ENCODE peak calls at places on chromosomes 11 and 22, in six cellular contexts. A is activated T-cell treated with anti-CD3 and anti-CD28 coated beads for 48 hours; O is upper lobe of right lung; V is memory B cell; U is CD4-positive, alpha-beta memory T cell; T is NCI-H524. R is an unnamed sample.
A peak's percentile ranks its signal among the peaks of the same experiment; 100 is the strongest.

GRCh38 chr11:70616938-70617674 is 218.8 kb downstream of the CTTN start:
- DNase-seq in V (no peak), A (no peak), T (no peak), O (no peak), U (no peak), R (peak; percentile 26)

GRCh38 chr11:114060402-114061052 is 1.0 kb downstream of the ZBTB16 start:
- DNase-seq in O (peak; percentile 76), V (no peak), U (no peak), T (no peak), A (no peak), R (peak; percentile 58)

GRCh38 chr22:40024201-40025061 is 29.7 kb downstream of the FAM83F start:
- DNase-seq in O (peak; percentile 86), V (peak; percentile 59), A (peak; percentile 49), T (peak; percentile 46), U (peak; percentile 48), R (peak; percentile 82)

GRCh38 chr22:33579448-33580093 is 340.7 kb downstream of the LARGE1 start:
- DNase-seq in U (no peak), A (peak; percentile 7), O (no peak), T (peak; percentile 9), V (peak; percentile 73), R (peak; percentile 77)

GRCh38 chr11:67266424-67267187 is at the start of gene GRK2:
- DNase-seq in O (peak; percentile 82), A (no peak), U (peak; percentile 29), T (no peak), V (no peak), R (peak; percentile 40)

GRCh38 chr11:73384871-73385692 is 8.9 kb downstream of the RELT start:
- DNase-seq in U (peak; percentile 26), A (no peak), T (no peak), O (peak; percentile 88), V (peak; percentile 85), R (peak; percentile 12)

GRCh38 chr11:34773826-34774225 is 142.4 kb downstream of the APIP start:
- DNase-seq in O (no peak), T (no peak), A (no peak), V (no peak), U (no peak), R (no peak)

GRCh38 chr11:47791774-47792173 is 24.6 kb upstream of the FNBP4 start:
- DNase-seq in O (no peak), A (no peak), V (no peak), U (no peak), T (no peak), R (no peak)

GRCh38 chr11:33064033-33064825 is 24.9 kb downstream of the TCP11L1 start:
- DNase-seq in T (no peak), O (no peak), A (no peak), V (no peak), U (no peak), R (peak; percentile 22)

GRCh38 chr22:23180893-23181762 is 819 bp downstream of the BCR start:
- DNase-seq in T (no peak), O (no peak), A (peak; percentile 16), V (no peak), U (peak; percentile 32), R (peak; percentile 44)

GRCh38 chr11:59560702-59561469 is 49.5 kb downstream of the OR4D9 start:
- DNase-seq in T (peak; percentile 70), O (peak; percentile 92), V (peak; percentile 63), U (peak; percentile 77), A (peak; percentile 79), R (peak; percentile 93)